ENCODE peak calls at places on chromosome 2, in eight cellular contexts. One of them, this sample, is unnamed.

GRCh38 chr2:218892693-218893348 is 12.2 kb downstream of the WNT10A start:
- DNase-seq in MV-4-11: peak
- DNase-seq in amniotic stem cell: peak
- DNase-seq in stimulated activated CD8-positive, alpha-beta memory T cell treated with anti-CD3 and anti-CD28 coated beads, Interleukin-15, amount 100 ng/mL, for 24 hours: peak
- DNase-seq in activated CD8-positive, alpha-beta memory T cell treated with anti-CD3 and anti-CD28 coated beads for 24 hours: peak
- DNase-seq in AG20443: peak
- DNase-seq in naive thymus-derived CD4-positive, alpha-beta T cell: peak
- DNase-seq in AG10803: peak
- DNase-seq in this sample: peak

GRCh38 chr2:195337597-195337996 is 319.4 kb upstream of the SLC39A10 start:
- DNase-seq in stimulated activated CD8-positive, alpha-beta memory T cell treated with anti-CD3 and anti-CD28 coated beads, Interleukin-15, amount 100 ng/mL, for 24 hours: no peak
- DNase-seq in naive thymus-derived CD4-positive, alpha-beta T cell: no peak
- DNase-seq in AG20443: no peak
- DNase-seq in amniotic stem cell: no peak
- DNase-seq in MV-4-11: peak
- DNase-seq in activated CD8-positive, alpha-beta memory T cell treated with anti-CD3 and anti-CD28 coated beads for 24 hours: no peak
- DNase-seq in AG10803: no peak
- DNase-seq in this sample: no peak

GRCh38 chr2:84904151-84904550 is 1.3 kb upstream of the TMSB10 start:
- DNase-seq in naive thymus-derived CD4-positive, alpha-beta T cell: no peak
- DNase-seq in MV-4-11: no peak
- DNase-seq in AG10803: no peak
- DNase-seq in amniotic stem cell: no peak
- DNase-seq in AG20443: no peak
- DNase-seq in stimulated activated CD8-positive, alpha-beta memory T cell treated with anti-CD3 and anti-CD28 coated beads, Interleukin-15, amount 100 ng/mL, for 24 hours: no peak
- DNase-seq in activated CD8-positive, alpha-beta memory T cell treated with anti-CD3 and anti-CD28 coated beads for 24 hours: peak
- DNase-seq in this sample: no peak

GRCh38 chr2:15715596-15715995 is 123.9 kb downstream of the DDX1 start:
- DNase-seq in MV-4-11: no peak
- DNase-seq in amniotic stem cell: no peak
- DNase-seq in activated CD8-positive, alpha-beta memory T cell treated with anti-CD3 and anti-CD28 coated beads for 24 hours: no peak
- DNase-seq in AG20443: no peak
- DNase-seq in stimulated activated CD8-positive, alpha-beta memory T cell treated with anti-CD3 and anti-CD28 coated beads, Interleukin-15, amount 100 ng/mL, for 24 hours: no peak
- DNase-seq in AG10803: no peak
- DNase-seq in naive thymus-derived CD4-positive, alpha-beta T cell: no peak
- DNase-seq in this sample: no peak

GRCh38 chr2:240662681-240663080 is 20.0 kb downstream of the AQP12B start:
- DNase-seq in amniotic stem cell: no peak
- DNase-seq in MV-4-11: no peak
- DNase-seq in naive thymus-derived CD4-positive, alpha-beta T cell: no peak
- DNase-seq in AG10803: no peak
- DNase-seq in AG20443: peak
- DNase-seq in activated CD8-positive, alpha-beta memory T cell treated with anti-CD3 and anti-CD28 coated beads for 24 hours: no peak
- DNase-seq in stimulated activated CD8-positive, alpha-beta memory T cell treated with anti-CD3 and anti-CD28 coated beads, Interleukin-15, amount 100 ng/mL, for 24 hours: no peak
- DNase-seq in this sample: no peak

GRCh38 chr2:74708883-74709282 is 54.8 kb downstream of the SEMA4F start:
- DNase-seq in MV-4-11: peak
- DNase-seq in AG20443: no peak
- DNase-seq in amniotic stem cell: no peak
- DNase-seq in naive thymus-derived CD4-positive, alpha-beta T cell: no peak
- DNase-seq in stimulated activated CD8-positive, alpha-beta memory T cell treated with anti-CD3 and anti-CD28 coated beads, Interleukin-15, amount 100 ng/mL, for 24 hours: no peak
- DNase-seq in activated CD8-positive, alpha-beta memory T cell treated with anti-CD3 and anti-CD28 coated beads for 24 hours: no peak
- DNase-seq in AG10803: peak
- DNase-seq in this sample: no peak

GRCh38 chr2:10785260-10785659 is 27.3 kb downstream of the PDIA6 start:
- DNase-seq in amniotic stem cell: no peak
- DNase-seq in stimulated activated CD8-positive, alpha-beta memory T cell treated with anti-CD3 and anti-CD28 coated beads, Interleukin-15, amount 100 ng/mL, for 24 hours: no peak
- DNase-seq in naive thymus-derived CD4-positive, alpha-beta T cell: no peak
- DNase-seq in MV-4-11: no peak
- DNase-seq in activated CD8-positive, alpha-beta memory T cell treated with anti-CD3 and anti-CD28 coated beads for 24 hours: no peak
- DNase-seq in AG10803: no peak
- DNase-seq in AG20443: no peak
- DNase-seq in this sample: no peak

GRCh38 chr2:15745907-15746306 is 154.2 kb downstream of the DDX1 start:
- DNase-seq in amniotic stem cell: no peak
- DNase-seq in MV-4-11: no peak
- DNase-seq in naive thymus-derived CD4-positive, alpha-beta T cell: no peak
- DNase-seq in activated CD8-positive, alpha-beta memory T cell treated with anti-CD3 and anti-CD28 coated beads for 24 hours: no peak
- DNase-seq in AG20443: no peak
- DNase-seq in AG10803: no peak
- DNase-seq in stimulated activated CD8-positive, alpha-beta memory T cell treated with anti-CD3 and anti-CD28 coated beads, Interleukin-15, amount 100 ng/mL, for 24 hours: no peak
- DNase-seq in this sample: no peak

GRCh38 chr2:160956243-160956802 is 203.9 kb upstream of the TANK start:
- DNase-seq in AG10803: peak
- DNase-seq in activated CD8-positive, alpha-beta memory T cell treated with anti-CD3 and anti-CD28 coated beads for 24 hours: no peak
- DNase-seq in stimulated activated CD8-positive, alpha-beta memory T cell treated with anti-CD3 and anti-CD28 coated beads, Interleukin-15, amount 100 ng/mL, for 24 hours: no peak
- DNase-seq in MV-4-11: no peak
- DNase-seq in amniotic stem cell: no peak
- DNase-seq in AG20443: peak
- DNase-seq in naive thymus-derived CD4-positive, alpha-beta T cell: no peak
- DNase-seq in this sample: no peak

GRCh38 chr2:234074751-234075520 is 24.4 kb downstream of the SPP2 start:
- DNase-seq in naive thymus-derived CD4-positive, alpha-beta T cell: no peak
- DNase-seq in amniotic stem cell: no peak
- DNase-seq in stimulated activated CD8-positive, alpha-beta memory T cell treated with anti-CD3 and anti-CD28 coated beads, Interleukin-15, amount 100 ng/mL, for 24 hours: no peak
- DNase-seq in activated CD8-positive, alpha-beta memory T cell treated with anti-CD3 and anti-CD28 coated beads for 24 hours: no peak
- DNase-seq in AG10803: no peak
- DNase-seq in MV-4-11: no peak
- DNase-seq in AG20443: no peak
- DNase-seq in this sample: no peak

GRCh38 chr2:183359867-183360266 is 235.6 kb downstream of the NUP35 start:
- DNase-seq in activated CD8-positive, alpha-beta memory T cell treated with anti-CD3 and anti-CD28 coated beads for 24 hours: no peak
- DNase-seq in amniotic stem cell: no peak
- DNase-seq in naive thymus-derived CD4-positive, alpha-beta T cell: no peak
- DNase-seq in MV-4-11: no peak
- DNase-seq in stimulated activated CD8-positive, alpha-beta memory T cell treated with anti-CD3 and anti-CD28 coated beads, Interleukin-15, amount 100 ng/mL, for 24 hours: no peak
- DNase-seq in AG10803: peak
- DNase-seq in AG20443: no peak
- DNase-seq in this sample: no peak

GRCh38 chr2:181036445-181036844 is 56.0 kb downstream of the UBE2E3 start:
- DNase-seq in naive thymus-derived CD4-positive, alpha-beta T cell: no peak
- DNase-seq in amniotic stem cell: no peak
- DNase-seq in stimulated activated CD8-positive, alpha-beta memory T cell treated with anti-CD3 and anti-CD28 coated beads, Interleukin-15, amount 100 ng/mL, for 24 hours: no peak
- DNase-seq in MV-4-11: no peak
- DNase-seq in AG20443: no peak
- DNase-seq in activated CD8-positive, alpha-beta memory T cell treated with anti-CD3 and anti-CD28 coated beads for 24 hours: no peak
- DNase-seq in AG10803: no peak
- DNase-seq in this sample: no peak

GRCh38 chr2:159151198-159152118 is 135.0 kb downstream of the WDSUB1 start:
- DNase-seq in amniotic stem cell: no peak
- DNase-seq in AG20443: no peak
- DNase-seq in MV-4-11: no peak
- DNase-seq in activated CD8-positive, alpha-beta memory T cell treated with anti-CD3 and anti-CD28 coated beads for 24 hours: no peak
- DNase-seq in stimulated activated CD8-positive, alpha-beta memory T cell treated with anti-CD3 and anti-CD28 coated beads, Interleukin-15, amount 100 ng/mL, for 24 hours: no peak
- DNase-seq in AG10803: no peak
- DNase-seq in naive thymus-derived CD4-positive, alpha-beta T cell: no peak
- DNase-seq in this sample: no peak

GRCh38 chr2:10276481-10277292 is 26.0 kb upstream of the HPCAL1 start:
- DNase-seq in naive thymus-derived CD4-positive, alpha-beta T cell: no peak
- DNase-seq in MV-4-11: no peak
- DNase-seq in amniotic stem cell: no peak
- DNase-seq in activated CD8-positive, alpha-beta memory T cell treated with anti-CD3 and anti-CD28 coated beads for 24 hours: no peak
- DNase-seq in stimulated activated CD8-positive, alpha-beta memory T cell treated with anti-CD3 and anti-CD28 coated beads, Interleukin-15, amount 100 ng/mL, for 24 hours: no peak
- DNase-seq in AG10803: no peak
- DNase-seq in AG20443: no peak
- DNase-seq in this sample: no peak

GRCh38 chr2:160816916-160817315 is 323.3 kb upstream of the RBMS1 start:
- DNase-seq in AG20443: no peak
- DNase-seq in amniotic stem cell: no peak
- DNase-seq in MV-4-11: no peak
- DNase-seq in AG10803: no peak
- DNase-seq in naive thymus-derived CD4-positive, alpha-beta T cell: no peak
- DNase-seq in stimulated activated CD8-positive, alpha-beta memory T cell treated with anti-CD3 and anti-CD28 coated beads, Interleukin-15, amount 100 ng/mL, for 24 hours: no peak
- DNase-seq in activated CD8-positive, alpha-beta memory T cell treated with anti-CD3 and anti-CD28 coated beads for 24 hours: no peak
- DNase-seq in this sample: no peak

GRCh38 chr2:144161061-144161460 is 358.9 kb downstream of the ZEB2 start:
- DNase-seq in naive thymus-derived CD4-positive, alpha-beta T cell: no peak
- DNase-seq in MV-4-11: no peak
- DNase-seq in amniotic stem cell: no peak
- DNase-seq in AG10803: no peak
- DNase-seq in activated CD8-positive, alpha-beta memory T cell treated with anti-CD3 and anti-CD28 coated beads for 24 hours: no peak
- DNase-seq in AG20443: no peak
- DNase-seq in stimulated activated CD8-positive, alpha-beta memory T cell treated with anti-CD3 and anti-CD28 coated beads, Interleukin-15, amount 100 ng/mL, for 24 hours: no peak
- DNase-seq in this sample: no peak

This sample was measured in neuronal stem cell.